ENCODE peak calls at places on chromosomes 6 and 20, in ten cellular contexts. One of them, this sample, is unnamed. For H3K4me1, the result is how much of the 10 kb centered on the place peaks cover.

GRCh38 chr20:48898896-48899513 is 22.5 kb upstream of the ARFGEF2 start:
- DNase-seq in spleen: no peak
- DNase-seq in tibial nerve: no peak
- DNase-seq in H1: no peak
- DNase-seq in stomach: no peak
- DNase-seq in esophagus squamous epithelium: no peak
- DNase-seq in adrenal gland: no peak
- DNase-seq in uterus: no peak
- DNase-seq in GM12878: no peak
- DNase-seq in prostate gland: no peak
- DNase-seq in this sample: no peak

GRCh38 chr6:32607263-32607987 is 17.8 kb upstream of the HLA-DRB1 start:
- DNase-seq in spleen: no peak
- DNase-seq in tibial nerve: no peak
- DNase-seq in H1: no peak
- DNase-seq in stomach: no peak
- DNase-seq in esophagus squamous epithelium: no peak
- DNase-seq in adrenal gland: peak
- DNase-seq in uterus: no peak
- DNase-seq in GM12878: no peak
- DNase-seq in prostate gland: no peak
- DNase-seq in this sample: no peak

GRCh38 chr20:23889775-23890187 is 10.2 kb upstream of the CST5 start:
- DNase-seq in spleen: no peak
- DNase-seq in tibial nerve: no peak
- DNase-seq in H1: no peak
- DNase-seq in stomach: peak
- DNase-seq in esophagus squamous epithelium: no peak
- DNase-seq in adrenal gland: peak
- DNase-seq in uterus: no peak
- DNase-seq in GM12878: no peak
- DNase-seq in prostate gland: peak
- DNase-seq in this sample: no peak

GRCh38 chr6:99608886-99609482 is 2.4 kb downstream of the PRDM13 start:
- DNase-seq in spleen: no peak
- DNase-seq in tibial nerve: no peak
- DNase-seq in H1: no peak
- DNase-seq in stomach: no peak
- DNase-seq in esophagus squamous epithelium: no peak
- DNase-seq in adrenal gland: no peak
- DNase-seq in uterus: no peak
- DNase-seq in GM12878: no peak
- DNase-seq in prostate gland: no peak
- DNase-seq in this sample: no peak

GRCh38 chr6:55818482-55818881 is 56.9 kb downstream of the BMP5 start:
- DNase-seq in spleen: no peak
- DNase-seq in tibial nerve: no peak
- DNase-seq in H1: no peak
- DNase-seq in stomach: no peak
- DNase-seq in esophagus squamous epithelium: no peak
- DNase-seq in adrenal gland: no peak
- DNase-seq in uterus: no peak
- DNase-seq in GM12878: no peak
- DNase-seq in prostate gland: no peak
- DNase-seq in this sample: no peak

GRCh38 chr6:158287047-158287446 is 25.2 kb upstream of the TULP4 start:
- DNase-seq in spleen: no peak
- DNase-seq in tibial nerve: no peak
- DNase-seq in H1: no peak
- DNase-seq in stomach: no peak
- DNase-seq in esophagus squamous epithelium: no peak
- DNase-seq in adrenal gland: no peak
- DNase-seq in uterus: no peak
- DNase-seq in GM12878: no peak
- DNase-seq in prostate gland: no peak
- DNase-seq in this sample: no peak

GRCh38 chr20:36478137-36478905 is 63.0 kb upstream of the MYL9 start:
- DNase-seq in spleen: no peak
- DNase-seq in tibial nerve: no peak
- DNase-seq in H1: no peak
- DNase-seq in stomach: no peak
- DNase-seq in esophagus squamous epithelium: no peak
- DNase-seq in adrenal gland: no peak
- DNase-seq in uterus: no peak
- DNase-seq in GM12878: no peak
- DNase-seq in prostate gland: no peak
- DNase-seq in this sample: no peak

GRCh38 chr20:31678389-31679356 is 41.0 kb downstream of the COX4I2 start:
- DNase-seq in spleen: no peak
- DNase-seq in tibial nerve: no peak
- DNase-seq in H1: no peak
- DNase-seq in stomach: peak
- DNase-seq in esophagus squamous epithelium: no peak
- DNase-seq in adrenal gland: peak
- DNase-seq in uterus: no peak
- DNase-seq in GM12878: no peak
- DNase-seq in prostate gland: no peak
- DNase-seq in this sample: no peak

GRCh38 chr20:60203451-60203850 is 245.2 kb downstream of the CDH26 start:
- DNase-seq in spleen: no peak
- DNase-seq in tibial nerve: no peak
- DNase-seq in H1: no peak
- DNase-seq in stomach: no peak
- DNase-seq in esophagus squamous epithelium: no peak
- DNase-seq in adrenal gland: no peak
- DNase-seq in uterus: no peak
- DNase-seq in GM12878: no peak
- DNase-seq in prostate gland: no peak
- DNase-seq in this sample: no peak

GRCh38 chr6:4780360-4780812 is 4.2 kb downstream of the CDYL start:
- DNase-seq in spleen: no peak
- DNase-seq in tibial nerve: no peak
- DNase-seq in H1: no peak
- DNase-seq in stomach: no peak
- DNase-seq in esophagus squamous epithelium: no peak
- DNase-seq in adrenal gland: no peak
- DNase-seq in uterus: peak
- DNase-seq in GM12878: no peak
- DNase-seq in prostate gland: no peak
- DNase-seq in this sample: peak

GRCh38 chr6:160348552-160349441 is 619 bp downstream of the SLC22A3 start:
- DNase-seq in spleen: no peak
- DNase-seq in tibial nerve: no peak
- DNase-seq in H1: no peak
- DNase-seq in stomach: peak
- DNase-seq in esophagus squamous epithelium: no peak
- DNase-seq in adrenal gland: peak
- DNase-seq in uterus: peak
- DNase-seq in GM12878: no peak
- DNase-seq in prostate gland: no peak
- DNase-seq in this sample: peak

GRCh38 chr6:140909620-140910019 is 1223.1 kb upstream of the GJE1 start:
- DNase-seq in spleen: no peak
- DNase-seq in tibial nerve: no peak
- DNase-seq in H1: no peak
- DNase-seq in stomach: no peak
- DNase-seq in esophagus squamous epithelium: no peak
- DNase-seq in adrenal gland: no peak
- DNase-seq in uterus: no peak
- DNase-seq in GM12878: no peak
- DNase-seq in prostate gland: no peak
- DNase-seq in this sample: no peak

GRCh38 chr6:133350928-133351327 is 109.8 kb downstream of the EYA4 start:
- DNase-seq in spleen: no peak
- DNase-seq in tibial nerve: no peak
- DNase-seq in H1: no peak
- DNase-seq in stomach: no peak
- DNase-seq in esophagus squamous epithelium: no peak
- DNase-seq in adrenal gland: no peak
- DNase-seq in uterus: no peak
- DNase-seq in GM12878: no peak
- DNase-seq in prostate gland: no peak
- DNase-seq in this sample: no peak

GRCh38 chr6:170147832-170148708 is 142.8 kb downstream of the DLL1 start:
- DNase-seq in spleen: peak
- DNase-seq in tibial nerve: no peak
- DNase-seq in H1: no peak
- DNase-seq in stomach: no peak
- DNase-seq in esophagus squamous epithelium: no peak
- DNase-seq in adrenal gland: no peak
- DNase-seq in uterus: no peak
- DNase-seq in GM12878: no peak
- DNase-seq in prostate gland: no peak
- DNase-seq in this sample: no peak

GRCh38 chr6:124795879-124796838 is 166.1 kb upstream of the RNF217 start:
- DNase-seq in spleen: no peak
- DNase-seq in tibial nerve: peak
- DNase-seq in H1: peak
- DNase-seq in stomach: no peak
- DNase-seq in esophagus squamous epithelium: no peak
- DNase-seq in adrenal gland: peak
- DNase-seq in uterus: no peak
- DNase-seq in GM12878: no peak
- DNase-seq in prostate gland: peak
- DNase-seq in this sample: no peak

GRCh38 chr6:31270788-31271640 is 878 bp downstream of the HLA-C start:
- DNase-seq in spleen: peak
- DNase-seq in tibial nerve: peak
- DNase-seq in H1: no peak
- DNase-seq in stomach: peak
- DNase-seq in esophagus squamous epithelium: peak
- DNase-seq in adrenal gland: peak
- DNase-seq in uterus: peak
- DNase-seq in GM12878: no peak
- DNase-seq in prostate gland: peak
- DNase-seq in this sample: peak

GRCh38 chr6:44254957-44255808 is 2.1 kb downstream of the SLC35B2 start:
- DNase-seq in spleen: peak
- DNase-seq in tibial nerve: no peak
- DNase-seq in H1: no peak
- DNase-seq in stomach: no peak
- DNase-seq in esophagus squamous epithelium: no peak
- DNase-seq in adrenal gland: peak
- DNase-seq in uterus: no peak
- DNase-seq in GM12878: no peak
- DNase-seq in prostate gland: no peak
- DNase-seq in this sample: no peak
- TF ChIP-seq POLR2A in spleen: no peak
- TF ChIP-seq POLR2A in tibial nerve: no peak
- TF ChIP-seq POLR2A in H1: no peak
- TF ChIP-seq POLR2A in stomach: no peak
- TF ChIP-seq POLR2A in esophagus squamous epithelium: no peak
- TF ChIP-seq POLR2A in adrenal gland: no peak
- TF ChIP-seq POLR2A in uterus: no peak
- TF ChIP-seq POLR2A in GM12878: peak
- TF ChIP-seq POLR2A in prostate gland: no peak
- TF ChIP-seq POLR2A in this sample: no peak

GRCh38 chr20:25249198-25249931 is 1.5 kb downstream of the PYGB start:
- DNase-seq in spleen: no peak
- DNase-seq in tibial nerve: no peak
- DNase-seq in H1: no peak
- DNase-seq in stomach: no peak
- DNase-seq in esophagus squamous epithelium: no peak
- DNase-seq in adrenal gland: no peak
- DNase-seq in uterus: no peak
- DNase-seq in GM12878: no peak
- DNase-seq in prostate gland: peak
- DNase-seq in this sample: no peak
- H3K4me1 ChIP-seq in spleen: under half
- H3K4me1 ChIP-seq in tibial nerve: under half
- H3K4me1 ChIP-seq in H1: under half
- H3K4me1 ChIP-seq in stomach: under half
- H3K4me1 ChIP-seq in esophagus squamous epithelium: half or more
- H3K4me1 ChIP-seq in adrenal gland: under half
- H3K4me1 ChIP-seq in uterus: under half
- H3K4me1 ChIP-seq in GM12878: under half
- H3K4me1 ChIP-seq in prostate gland: under half
- H3K4me1 ChIP-seq in this sample: under half

DNA sequence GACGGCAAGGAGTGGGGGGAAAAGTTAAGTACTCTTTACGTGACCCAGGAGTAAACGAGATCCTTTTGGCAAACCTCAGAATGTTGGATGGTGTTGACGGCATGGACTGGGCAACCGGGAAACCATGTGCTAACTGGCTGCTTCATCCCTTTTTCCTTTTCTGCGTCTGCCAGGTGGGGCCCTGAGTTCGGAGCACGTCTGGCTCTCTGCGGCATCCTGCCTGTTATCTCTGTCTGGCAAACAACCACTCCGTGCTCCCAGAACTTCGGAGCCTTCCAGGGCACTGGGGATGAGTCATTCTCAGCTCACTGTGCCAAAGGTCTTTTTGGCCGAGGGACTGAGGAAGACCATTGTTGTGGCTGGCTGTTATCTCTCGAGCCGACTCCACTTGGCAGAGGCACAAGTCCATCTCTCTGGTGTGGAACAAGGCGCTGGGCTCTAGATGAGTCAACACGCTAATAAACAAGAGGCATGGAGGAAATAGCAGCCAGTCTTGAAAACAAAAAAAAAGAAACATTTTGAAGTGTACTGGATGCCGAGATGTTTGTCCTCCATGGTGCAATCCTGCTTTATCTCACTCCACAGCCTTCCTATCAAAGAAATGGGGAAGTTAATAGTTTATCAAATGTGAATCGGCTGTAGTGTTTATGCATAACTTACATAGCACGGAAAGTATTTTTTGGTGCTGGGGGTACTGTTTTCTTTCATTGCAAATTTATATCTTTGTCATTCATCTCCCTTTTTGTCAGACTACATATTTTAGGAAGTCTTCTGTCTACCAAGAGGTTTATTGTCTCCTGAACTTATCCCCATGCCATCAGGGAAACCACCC is 64.6 kb upstream of the TXNDC5 start:
- DNase-seq in spleen: peak
- DNase-seq in tibial nerve: peak
- DNase-seq in H1: no peak
- DNase-seq in stomach: peak
- DNase-seq in esophagus squamous epithelium: no peak
- DNase-seq in adrenal gland: peak
- DNase-seq in uterus: peak
- DNase-seq in GM12878: no peak
- DNase-seq in prostate gland: peak
- DNase-seq in this sample: peak
- TF ChIP-seq POLR2A in spleen: no peak
- TF ChIP-seq POLR2A in tibial nerve: no peak
- TF ChIP-seq POLR2A in H1: no peak
- TF ChIP-seq POLR2A in stomach: no peak
- TF ChIP-seq POLR2A in esophagus squamous epithelium: no peak
- TF ChIP-seq POLR2A in adrenal gland: no peak
- TF ChIP-seq POLR2A in uterus: no peak
- TF ChIP-seq POLR2A in GM12878: no peak
- TF ChIP-seq POLR2A in prostate gland: no peak
- TF ChIP-seq POLR2A in this sample: no peak

DNA sequence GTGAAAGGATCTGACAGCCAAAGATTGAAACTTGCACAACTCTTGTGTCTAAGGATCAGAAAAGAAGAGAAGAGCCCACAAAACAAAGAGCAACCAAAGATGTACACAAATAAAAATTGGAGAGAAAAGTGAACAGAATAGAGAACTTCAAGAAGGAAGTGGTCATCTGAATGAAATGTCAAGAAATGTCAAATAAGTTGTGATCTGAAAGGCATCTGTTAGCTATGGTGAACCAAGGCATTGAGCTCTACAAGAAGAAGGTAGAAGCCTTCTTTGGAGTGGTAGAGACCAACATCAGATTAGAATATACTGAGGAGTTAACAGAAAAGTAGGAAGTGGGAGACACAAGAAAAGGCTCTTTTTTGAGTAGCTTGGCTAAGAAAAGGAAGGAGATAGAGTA is 28.5 kb downstream of the IL17F start:
- DNase-seq in spleen: no peak
- DNase-seq in tibial nerve: no peak
- DNase-seq in H1: no peak
- DNase-seq in stomach: no peak
- DNase-seq in esophagus squamous epithelium: no peak
- DNase-seq in adrenal gland: no peak
- DNase-seq in uterus: no peak
- DNase-seq in GM12878: no peak
- DNase-seq in prostate gland: no peak
- DNase-seq in this sample: no peak
- H3K4me1 ChIP-seq in spleen: under half
- H3K4me1 ChIP-seq in tibial nerve: under half
- H3K4me1 ChIP-seq in H1: under half
- H3K4me1 ChIP-seq in stomach: under half
- H3K4me1 ChIP-seq in esophagus squamous epithelium: under half
- H3K4me1 ChIP-seq in adrenal gland: under half
- H3K4me1 ChIP-seq in uterus: under half
- H3K4me1 ChIP-seq in GM12878: under half
- H3K4me1 ChIP-seq in prostate gland: under half
- H3K4me1 ChIP-seq in this sample: under half

This sample was measured in gastrocnemius medialis.